ENCODE peak calls at places on chromosome 19, in nine cellular contexts. W is GM23338; O is effector memory CD8-positive, alpha-beta T cell; M is RPMI7951; F is Karpas-422; G is GM03348; A is pancreas; L is stimulated activated CD8-positive, alpha-beta memory T cell treated with anti-CD3 and anti-CD28 coated beads, Interleukin-12 subunit alpha, Interleukin-12 subunit beta, amount 100 ng/mL, for 4 hours; Y is T-helper 1 cell. Q is an unnamed sample.

GRCh38 chr19:40303765-40304164 is 18.6 kb upstream of the AKT2 start:
- DNase-seq in W (no peak), O (no peak), M (no peak), F (no peak), G (no peak), A (peak), L (no peak), Y (no peak), Q (no peak)

GRCh38 chr19:40933025-40933424 is 51.0 kb upstream of the CYP2A7 start:
- DNase-seq in W (peak), O (no peak), M (peak), F (no peak), G (no peak), A (no peak), L (no peak), Y (no peak), Q (peak)

GRCh38 chr19:50703915-50704548 is 15.6 kb downstream of the SHANK1 start:
- DNase-seq in W (peak), O (no peak), M (peak), F (no peak), G (no peak), A (no peak), L (no peak), Y (no peak), Q (peak)

GRCh38 chr19:4064073-4064550 is 2.6 kb downstream of the ZBTB7A start:
- DNase-seq in W (no peak), O (no peak), M (peak), F (no peak), G (no peak), A (no peak), L (no peak), Y (no peak), Q (no peak)

GRCh38 chr19:18431351-18432197 is 6.4 kb downstream of the ISYNA1 start:
- DNase-seq in W (peak), O (no peak), M (no peak), F (no peak), G (no peak), A (no peak), L (no peak), Y (no peak), Q (no peak)

GRCh38 chr19:5880604-5881078 is 10.3 kb upstream of the FUT5 start:
- DNase-seq in W (peak), O (no peak), M (peak), F (peak), G (peak), A (no peak), L (no peak), Y (no peak), Q (no peak)

GRCh38 chr19:48625891-48626327 is 6.6 kb downstream of the SPHK2 start:
- DNase-seq in W (no peak), O (no peak), M (no peak), F (no peak), G (no peak), A (no peak), L (no peak), Y (no peak), Q (no peak)

GRCh38 chr19:31054430-31054829 is 294.8 kb downstream of the TSHZ3 start:
- DNase-seq in W (peak), O (peak), M (peak), F (peak), G (peak), A (no peak), L (peak), Y (peak), Q (peak)

GRCh38 chr19:12092065-12092867 is 27.7 kb downstream of the ZNF844 start:
- DNase-seq in W (peak), O (peak), M (peak), F (peak), G (peak), A (peak), L (no peak), Y (peak), Q (peak)